ENCODE peak calls at places on chromosomes 11 and 22, in eight cellular contexts. O, C, Z, Q, V, F, P and N are unnamed samples.

GRCh38 chr11:113313601-113314000 is 782 bp upstream of the TTC12 start:
- DNase-seq in O (no peak), C (no peak), Z (no peak), Q (no peak), V (no peak), F (no peak), P (no peak), N (no peak)

GRCh38 chr11:122852071-122852831 is 14.0 kb downstream of the CRTAM start:
- DNase-seq in O (no peak), C (no peak), Z (peak), Q (no peak), V (peak), F (no peak), P (no peak), N (no peak)

GRCh38 chr11:127996825-127997224 is 590.5 kb downstream of the ETS1 start:
- DNase-seq in O (no peak), C (no peak), Z (no peak), Q (no peak), V (no peak), F (no peak), P (no peak), N (no peak)

GRCh38 chr22:46794491-46794890 is 32.0 kb downstream of the TBC1D22A start:
- DNase-seq in O (no peak), C (no peak), Z (no peak), Q (no peak), V (no peak), F (no peak), P (peak), N (no peak)

GRCh38 chr22:47593911-47594311 is 831.5 kb downstream of the TBC1D22A start:
- DNase-seq in O (no peak), C (no peak), Z (no peak), Q (no peak), V (no peak), F (no peak), P (peak), N (no peak)

GRCh38 chr11:121583825-121584224 is 131.1 kb upstream of the SORL1-AS1 start:
- DNase-seq in O (no peak), C (no peak), Z (no peak), Q (no peak), V (no peak), F (no peak), P (no peak), N (no peak)

GRCh38 chr11:108975641-108976071 is 310.8 kb downstream of the DDX10 start:
- DNase-seq in O (no peak), C (no peak), Z (no peak), Q (no peak), V (no peak), F (no peak), P (no peak), N (no peak)

GRCh38 chr22:44707752-44708151 is 5.7 kb downstream of the PRR5 start:
- DNase-seq in O (no peak), C (no peak), Z (no peak), Q (no peak), V (no peak), F (no peak), P (no peak), N (no peak)

GRCh38 chr22:41217553-41218157 is 12.5 kb downstream of the L3MBTL2 start:
- DNase-seq in O (peak), C (peak), Z (peak), Q (peak), V (peak), F (no peak), P (no peak), N (peak)

GRCh38 chr22:28440517-28441366 is 238.9 kb downstream of the TTC28 start:
- DNase-seq in O (no peak), C (no peak), Z (peak), Q (no peak), V (no peak), F (no peak), P (no peak), N (no peak)

GRCh38 chr22:35150163-35151107 is 84.5 kb downstream of the ISX start:
- DNase-seq in O (peak), C (peak), Z (peak), Q (peak), V (peak), F (peak), P (peak), N (peak)

GRCh38 chr11:109040303-109040702 is 375.4 kb downstream of the DDX10 start:
- DNase-seq in O (no peak), C (no peak), Z (no peak), Q (no peak), V (no peak), F (no peak), P (no peak), N (no peak)

GRCh38 chr11:64070301-64070656 is 34.5 kb downstream of the FLRT1 start:
- DNase-seq in O (no peak), C (no peak), Z (no peak), Q (no peak), V (no peak), F (no peak), P (no peak), N (no peak)